ENCODE peak calls at places on chromosomes 1 and 21, in four cellular contexts. One of them, this sample, is unnamed.
A peak's percentile ranks its signal among the peaks of the same experiment; 100 is the strongest.

GRCh38 chr1:202807367-202807925 is 775 bp downstream of the KDM5B start:
- DNase-seq in endothelial cell of umbilical vein: no peak
- DNase-seq in A549: peak; percentile 89
- DNase-seq in K562: peak; percentile 90
- DNase-seq in this sample: peak; percentile 78

GRCh38 chr1:246156847-246157246 is 350.2 kb downstream of the SMYD3 start:
- DNase-seq in endothelial cell of umbilical vein: no peak
- DNase-seq in A549: no peak
- DNase-seq in K562: peak; percentile 25
- DNase-seq in this sample: no peak

GRCh38 chr1:164780863-164781262 is 221.9 kb downstream of the PBX1 start:
- DNase-seq in endothelial cell of umbilical vein: no peak
- DNase-seq in A549: peak; percentile 34
- DNase-seq in K562: no peak
- DNase-seq in this sample: no peak

GRCh38 chr1:240312872-240313271 is 221.2 kb downstream of the FMN2 start:
- DNase-seq in endothelial cell of umbilical vein: no peak
- DNase-seq in A549: peak; percentile 55
- DNase-seq in K562: no peak
- DNase-seq in this sample: peak; percentile 15

GRCh38 chr1:217274416-217274815 is 356.5 kb downstream of the GPATCH2 start:
- DNase-seq in endothelial cell of umbilical vein: no peak
- DNase-seq in A549: no peak
- DNase-seq in K562: no peak
- DNase-seq in this sample: no peak

GRCh38 chr1:248599396-248599795 is 1.9 kb upstream of the OR2T10 start:
- DNase-seq in endothelial cell of umbilical vein: no peak
- DNase-seq in A549: no peak
- DNase-seq in K562: no peak
- DNase-seq in this sample: no peak

GRCh38 chr1:36387141-36387949 is 1.6 kb upstream of the STK40 start:
- DNase-seq in endothelial cell of umbilical vein: no peak
- DNase-seq in A549: no peak
- DNase-seq in K562: no peak
- DNase-seq in this sample: no peak

GRCh38 chr1:235712812-235713211 is 63.2 kb upstream of the GNG4 start:
- DNase-seq in endothelial cell of umbilical vein: no peak
- DNase-seq in A549: no peak
- DNase-seq in K562: no peak
- DNase-seq in this sample: no peak

GRCh38 chr1:178512566-178513277 is at the start of gene TEX35:
- DNase-seq in endothelial cell of umbilical vein: no peak
- DNase-seq in A549: no peak
- DNase-seq in K562: no peak
- DNase-seq in this sample: no peak

GRCh38 chr1:14835725-14836124 is 237.2 kb downstream of the KAZN start:
- DNase-seq in endothelial cell of umbilical vein: no peak
- DNase-seq in A549: no peak
- DNase-seq in K562: no peak
- DNase-seq in this sample: no peak

GRCh38 chr1:172893146-172893841 is 157.4 kb downstream of the TNFSF18 start:
- DNase-seq in endothelial cell of umbilical vein: peak; percentile 91
- DNase-seq in A549: no peak
- DNase-seq in K562: no peak
- DNase-seq in this sample: no peak

GRCh38 chr1:207968521-207968944 is 57.6 kb upstream of the CD34 start:
- DNase-seq in endothelial cell of umbilical vein: no peak
- DNase-seq in A549: no peak
- DNase-seq in K562: no peak
- DNase-seq in this sample: no peak

GRCh38 chr1:54537611-54538010 is 10.4 kb upstream of the ACOT11 start:
- DNase-seq in endothelial cell of umbilical vein: no peak
- DNase-seq in A549: no peak
- DNase-seq in K562: no peak
- DNase-seq in this sample: peak; percentile 66

GRCh38 chr1:2848006-2848670 is 46.6 kb upstream of the TTC34 start:
- DNase-seq in endothelial cell of umbilical vein: no peak
- DNase-seq in A549: no peak
- DNase-seq in K562: no peak
- DNase-seq in this sample: no peak

GRCh38 chr1:7402548-7402850 is 368.6 kb upstream of the VAMP3 start:
- DNase-seq in endothelial cell of umbilical vein: no peak
- DNase-seq in A549: no peak
- DNase-seq in K562: no peak
- DNase-seq in this sample: no peak

GRCh38 chr21:31363720-31364119 is 19.7 kb upstream of the TIAM1 start:
- DNase-seq in endothelial cell of umbilical vein: no peak
- DNase-seq in A549: no peak
- DNase-seq in K562: no peak
- DNase-seq in this sample: peak; percentile 51

GRCh38 chr1:12597792-12598191 is 20.2 kb downstream of the DHRS3 start:
- DNase-seq in endothelial cell of umbilical vein: no peak
- DNase-seq in A549: no peak
- DNase-seq in K562: no peak
- DNase-seq in this sample: no peak

GRCh38 chr1:227763246-227764018 is 28.2 kb downstream of the SNAP47 start:
- DNase-seq in endothelial cell of umbilical vein: no peak
- DNase-seq in A549: no peak
- DNase-seq in K562: no peak
- DNase-seq in this sample: no peak

GRCh38 chr1:25958475-25958874 is 39.4 kb downstream of the PAFAH2 start:
- DNase-seq in endothelial cell of umbilical vein: peak; percentile 16
- DNase-seq in A549: no peak
- DNase-seq in K562: no peak
- DNase-seq in this sample: peak; percentile 12

GRCh38 chr1:156497078-156497742 is 3.4 kb downstream of the MEF2D start:
- DNase-seq in endothelial cell of umbilical vein: no peak
- DNase-seq in A549: no peak
- DNase-seq in K562: no peak
- DNase-seq in this sample: no peak

GRCh38 chr1:212430955-212431394 is 1.7 kb upstream of the NENF start:
- DNase-seq in endothelial cell of umbilical vein: peak; percentile 83
- DNase-seq in A549: no peak
- DNase-seq in K562: no peak
- DNase-seq in this sample: no peak

GRCh38 chr1:225466848-225467192 is 39.0 kb upstream of the LBR start:
- DNase-seq in endothelial cell of umbilical vein: no peak
- DNase-seq in A549: no peak
- DNase-seq in K562: no peak
- DNase-seq in this sample: no peak

GRCh38 chr1:234916840-234917239 is 211.8 kb downstream of the TOMM20 start:
- DNase-seq in endothelial cell of umbilical vein: no peak
- DNase-seq in A549: no peak
- DNase-seq in K562: no peak
- DNase-seq in this sample: no peak

GRCh38 chr1:92259350-92259749 is 39.4 kb downstream of the GLMN start:
- DNase-seq in endothelial cell of umbilical vein: no peak
- DNase-seq in A549: no peak
- DNase-seq in K562: no peak
- DNase-seq in this sample: no peak

GRCh38 chr1:51915958-51916357 is 37.4 kb upstream of the NRDC start:
- DNase-seq in endothelial cell of umbilical vein: no peak
- DNase-seq in A549: no peak
- DNase-seq in K562: no peak
- DNase-seq in this sample: no peak

GRCh38 chr1:42784946-42785693 is at the start of gene TMEM269:
- DNase-seq in endothelial cell of umbilical vein: peak; percentile 38
- DNase-seq in A549: no peak
- DNase-seq in K562: no peak
- DNase-seq in this sample: no peak

GRCh38 chr1:43444151-43444826 is 9.4 kb downstream of the HYI start:
- DNase-seq in endothelial cell of umbilical vein: no peak
- DNase-seq in A549: no peak
- DNase-seq in K562: no peak
- DNase-seq in this sample: no peak

GRCh38 chr1:245605480-245606156 is 450.8 kb downstream of the KIF26B start:
- DNase-seq in endothelial cell of umbilical vein: no peak
- DNase-seq in A549: no peak
- DNase-seq in K562: no peak
- DNase-seq in this sample: peak; percentile 69

DNA sequence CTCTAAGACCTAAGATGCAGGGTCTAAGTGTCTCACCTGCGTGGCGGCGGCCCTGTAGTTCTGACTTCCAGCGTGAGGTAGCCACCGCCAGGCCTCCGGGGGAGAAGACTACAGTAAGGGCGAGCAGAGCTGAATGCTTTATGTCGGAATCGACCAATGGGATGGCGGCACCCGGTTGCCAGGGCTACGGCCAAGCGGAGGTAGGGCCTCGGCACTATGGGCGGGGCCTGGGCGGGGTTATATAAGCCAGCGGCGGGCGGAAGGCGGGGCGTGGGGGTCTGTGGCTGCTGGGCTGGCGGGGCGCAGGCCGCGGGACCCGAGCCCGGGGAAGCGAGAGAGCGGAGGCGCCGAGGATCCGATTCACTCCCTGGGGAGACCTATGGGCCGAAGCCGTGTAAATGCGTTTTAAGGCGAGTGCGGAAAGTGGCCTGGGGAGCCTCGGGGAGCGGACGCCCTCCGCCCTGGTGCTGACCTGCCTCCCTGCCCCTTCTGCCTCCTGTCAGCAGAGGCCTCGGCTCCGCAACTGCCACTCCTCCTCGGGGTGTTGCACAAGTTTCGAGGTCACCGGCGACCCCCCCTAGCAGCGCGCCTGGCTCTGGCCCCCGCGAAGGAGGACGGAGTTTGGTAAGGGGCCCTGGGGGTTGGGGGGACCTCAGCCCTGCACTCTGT is at the start of gene AZIN2:
- DNase-seq in endothelial cell of umbilical vein: peak; percentile 92
- DNase-seq in A549: peak; percentile 89
- DNase-seq in K562: peak; percentile 100
- DNase-seq in this sample: peak; percentile 92
- TF ChIP-seq POLR2A in endothelial cell of umbilical vein: no peak
- TF ChIP-seq POLR2A in A549: peak; percentile 87
- TF ChIP-seq POLR2A in K562: peak; percentile 61
- TF ChIP-seq POLR2A in this sample: peak; percentile 74

GRCh38 chr1:193013707-193014106 is 45.5 kb downstream of the UCHL5 start:
- DNase-seq in endothelial cell of umbilical vein: no peak
- DNase-seq in A549: no peak
- DNase-seq in K562: no peak
- DNase-seq in this sample: no peak

GRCh38 chr1:193011395-193011794 is 47.8 kb downstream of the UCHL5 start:
- DNase-seq in endothelial cell of umbilical vein: no peak
- DNase-seq in A549: no peak
- DNase-seq in K562: no peak
- DNase-seq in this sample: no peak

GRCh38 chr1:193014354-193014753 is 44.8 kb downstream of the UCHL5 start:
- DNase-seq in endothelial cell of umbilical vein: no peak
- DNase-seq in A549: no peak
- DNase-seq in K562: no peak
- DNase-seq in this sample: no peak

GRCh38 chr1:193009501-193009900 is 49.7 kb downstream of the UCHL5 start:
- DNase-seq in endothelial cell of umbilical vein: no peak
- DNase-seq in A549: no peak
- DNase-seq in K562: no peak
- DNase-seq in this sample: no peak

GRCh38 chr1:193013005-193013404 is 46.2 kb downstream of the UCHL5 start:
- DNase-seq in endothelial cell of umbilical vein: no peak
- DNase-seq in A549: no peak
- DNase-seq in K562: no peak
- DNase-seq in this sample: peak; percentile 26
- TF ChIP-seq MYC in endothelial cell of umbilical vein: no peak
- TF ChIP-seq MYC in A549: no peak
- TF ChIP-seq MYC in K562: no peak
- TF ChIP-seq MYC in this sample: no peak

GRCh38 chr1:219413523-219413922 is 199.4 kb downstream of the ZC3H11B start:
- DNase-seq in endothelial cell of umbilical vein: no peak
- DNase-seq in A549: no peak
- DNase-seq in K562: no peak
- DNase-seq in this sample: no peak

GRCh38 chr1:219414250-219414649 is 198.7 kb downstream of the ZC3H11B start:
- DNase-seq in endothelial cell of umbilical vein: no peak
- DNase-seq in A549: no peak
- DNase-seq in K562: no peak
- DNase-seq in this sample: no peak

GRCh38 chr1:219415915-219416314 is 197.0 kb downstream of the ZC3H11B start:
- DNase-seq in endothelial cell of umbilical vein: no peak
- DNase-seq in A549: no peak
- DNase-seq in K562: no peak
- DNase-seq in this sample: no peak

GRCh38 chr1:219416598-219417238 is 196.2 kb downstream of the ZC3H11B start:
- DNase-seq in endothelial cell of umbilical vein: peak; percentile 71
- DNase-seq in A549: no peak
- DNase-seq in K562: peak; percentile 28
- DNase-seq in this sample: peak; percentile 52

DNA sequence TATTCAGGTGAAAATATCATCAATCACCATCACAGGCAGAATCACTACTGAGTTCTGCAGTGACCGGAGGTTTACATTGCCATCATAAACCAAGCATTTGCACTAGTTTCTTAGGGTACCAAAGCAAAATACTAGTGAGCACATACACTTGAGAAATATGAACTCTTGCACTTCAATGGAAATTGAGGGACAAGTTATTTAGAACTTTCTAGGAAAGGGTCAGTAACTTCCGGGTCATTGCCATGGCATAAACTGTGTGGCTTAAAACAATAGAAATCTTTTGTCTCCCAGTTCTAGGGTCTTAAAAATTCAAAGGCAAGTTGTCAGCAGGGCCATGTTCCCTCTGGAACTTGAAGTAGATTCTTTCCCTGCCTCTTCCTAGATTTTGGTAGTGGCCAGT is 197.5 kb downstream of the ZC3H11B start:
- DNase-seq in endothelial cell of umbilical vein: no peak
- DNase-seq in A549: no peak
- DNase-seq in K562: no peak
- DNase-seq in this sample: no peak
- TF ChIP-seq CTCF in endothelial cell of umbilical vein: no peak
- TF ChIP-seq CTCF in A549: no peak
- TF ChIP-seq CTCF in K562: no peak
- TF ChIP-seq CTCF in this sample: no peak

DNA sequence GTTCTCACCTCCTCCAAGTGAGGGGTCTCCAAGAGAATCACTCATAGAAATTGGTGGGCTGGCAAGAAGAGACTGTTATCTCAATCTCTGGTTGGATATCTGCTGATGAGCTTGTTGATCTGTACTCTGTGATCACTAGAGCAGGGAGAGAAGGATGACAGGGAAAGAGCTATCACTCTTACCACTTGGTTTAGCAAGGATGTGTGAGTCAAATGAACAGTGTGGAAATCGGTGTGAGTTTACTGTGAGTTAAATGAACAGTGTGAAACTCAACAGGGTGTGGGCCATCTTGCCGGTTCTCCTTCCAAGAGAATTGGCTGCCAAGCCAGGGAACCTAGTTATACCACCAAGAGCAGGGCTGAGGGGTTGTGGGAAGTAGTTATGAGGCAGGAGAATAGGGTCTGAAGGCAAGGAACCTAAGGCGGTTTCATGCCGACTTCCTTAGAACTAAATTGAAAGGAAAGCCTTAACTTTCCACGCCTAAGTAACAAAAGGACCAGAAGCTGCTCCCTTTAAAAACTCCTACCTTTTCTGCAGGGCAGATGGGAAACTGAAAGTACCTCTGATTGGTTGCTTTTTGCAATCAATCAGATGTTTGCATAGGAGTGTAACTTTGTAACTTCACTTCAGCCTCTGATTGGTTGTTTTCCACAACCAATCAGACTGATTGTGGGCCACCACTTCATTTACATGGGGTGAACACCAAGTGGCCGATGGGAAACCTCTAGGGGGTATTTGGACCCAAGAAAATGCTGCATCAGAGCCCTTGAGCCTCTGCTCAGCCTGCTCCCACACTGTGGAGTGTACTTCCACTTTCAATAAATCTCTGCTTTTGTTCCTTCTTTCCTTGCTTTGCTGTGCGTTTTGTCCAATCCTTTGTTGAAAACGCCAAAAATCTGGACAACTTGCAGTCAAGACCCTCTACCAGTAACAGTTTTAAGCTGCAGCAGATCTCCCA is 33.0 kb upstream of the CD1D start:
- DNase-seq in endothelial cell of umbilical vein: no peak
- DNase-seq in A549: no peak
- DNase-seq in K562: no peak
- DNase-seq in this sample: no peak
- TF ChIP-seq POLR2A in endothelial cell of umbilical vein: no peak
- TF ChIP-seq POLR2A in A549: no peak
- TF ChIP-seq POLR2A in K562: no peak
- TF ChIP-seq POLR2A in this sample: no peak

This sample was measured in NB4.